ENCODE peak calls at places on chromosomes 3 and 15, in ten cellular contexts. T is kidney, W is IMR-90, D is A549, O is cardiac muscle cell, J is GM12878, M is OCI-LY7, F is breast epithelium, K is thoracic aorta, R is fibroblast of lung. N is an unnamed sample. For H3K9me3, the result is how much of the 10 kb centered on the place peaks cover.

GRCh38 chr3:186821429-186822367 is 15.4 kb upstream of the RFC4 start:
- DNase-seq in T (no peak), W (peak), D (no peak), O (peak), J (no peak), M (peak), F (no peak), K (no peak), R (peak), N (no peak)

GRCh38 chr15:67746022-67746421 is 79.3 kb upstream of the SKOR1 start:
- DNase-seq in T (no peak), W (peak), D (no peak), O (peak), J (no peak), M (no peak), F (no peak), K (no peak), R (no peak), N (no peak)

GRCh38 chr3:176992565-176992964 is 204.7 kb downstream of the TBL1XR1 start:
- DNase-seq in T (no peak), W (no peak), D (no peak), O (no peak), J (no peak), M (no peak), F (no peak), K (no peak), R (no peak), N (no peak)

GRCh38 chr15:35738370-35738769 is 192.4 kb upstream of the DPH6 start:
- DNase-seq in T (no peak), W (peak), D (no peak), O (peak), J (no peak), M (no peak), F (no peak), K (no peak), R (peak), N (no peak)

GRCh38 chr15:65087411-65087810 is 10.9 kb downstream of the KBTBD13 start:
- DNase-seq in T (no peak), W (no peak), D (no peak), O (no peak), J (no peak), M (no peak), F (no peak), K (no peak), R (no peak), N (no peak)

GRCh38 chr3:3705090-3705775 is 94.0 kb upstream of the LRRN1 start:
- DNase-seq in T (no peak), W (no peak), D (no peak), O (no peak), J (no peak), M (no peak), F (no peak), K (no peak), R (peak), N (no peak)

GRCh38 chr3:63167113-63167512 is 111.0 kb upstream of the SYNPR start:
- DNase-seq in T (no peak), W (no peak), D (no peak), O (no peak), J (no peak), M (no peak), F (no peak), K (no peak), R (no peak), N (no peak)

GRCh38 chr3:156718622-156719300 is 44.4 kb downstream of the TIPARP start:
- DNase-seq in T (no peak), W (peak), D (no peak), O (no peak), J (no peak), M (no peak), F (no peak), K (no peak), R (peak), N (no peak)

GRCh38 chr3:32239638-32240550 is 1.4 kb downstream of the CMTM8 start:
- DNase-seq in T (no peak), W (no peak), D (peak), O (peak), J (no peak), M (peak), F (no peak), K (no peak), R (no peak), N (peak)

GRCh38 chr3:127233371-127233770 is 40.4 kb downstream of the PRR23E start:
- DNase-seq in T (no peak), W (no peak), D (no peak), O (peak), J (no peak), M (peak), F (no peak), K (no peak), R (no peak), N (no peak)

GRCh38 chr3:39362177-39362576 is 21.0 kb upstream of the SLC25A38 start:
- DNase-seq in T (no peak), W (no peak), D (no peak), O (peak), J (no peak), M (no peak), F (no peak), K (no peak), R (no peak), N (no peak)

GRCh38 chr3:109127533-109127932 is 9.0 kb upstream of the C3orf85 start:
- DNase-seq in T (no peak), W (no peak), D (no peak), O (no peak), J (no peak), M (no peak), F (no peak), K (no peak), R (no peak), N (no peak)

GRCh38 chr3:50302095-50303037 is 1.0 kb downstream of the HYAL1 start:
- DNase-seq in T (no peak), W (no peak), D (no peak), O (no peak), J (no peak), M (no peak), F (no peak), K (no peak), R (no peak), N (no peak)

GRCh38 chr3:6860911-6861330 is at the start of gene GRM7:
- DNase-seq in T (no peak), W (no peak), D (no peak), O (no peak), J (no peak), M (no peak), F (no peak), K (no peak), R (peak), N (no peak)

GRCh38 chr3:66744986-66745385 is 244.2 kb upstream of the LRIG1 start:
- DNase-seq in T (no peak), W (peak), D (no peak), O (no peak), J (no peak), M (no peak), F (no peak), K (no peak), R (peak), N (no peak)

GRCh38 chr15:89087066-89087829 is 1.0 kb upstream of the ABHD2 start:
- DNase-seq in T (no peak), W (no peak), D (no peak), O (no peak), J (no peak), M (no peak), F (no peak), K (no peak), R (no peak), N (no peak)

GRCh38 chr3:10744098-10744465 is 71.9 kb upstream of the SLC6A11 start:
- DNase-seq in T (no peak), W (no peak), D (no peak), O (no peak), J (no peak), M (peak), F (no peak), K (no peak), R (no peak), N (no peak)

GRCh38 chr3:146199762-146200161 is 38.8 kb upstream of the PLOD2 start:
- DNase-seq in T (no peak), W (no peak), D (no peak), O (no peak), J (no peak), M (no peak), F (no peak), K (no peak), R (no peak), N (no peak)

GRCh38 chr15:63421433-63421832 is 39.8 kb upstream of the CA12 start:
- DNase-seq in T (no peak), W (no peak), D (no peak), O (no peak), J (no peak), M (no peak), F (no peak), K (no peak), R (no peak), N (no peak)

GRCh38 chr15:85692873-85693272 is 101.9 kb downstream of the KLHL25 start:
- DNase-seq in T (no peak), W (no peak), D (no peak), O (no peak), J (peak), M (peak), F (no peak), K (no peak), R (no peak), N (no peak)

GRCh38 chr3:42236611-42237010 is 29.4 kb downstream of the CCK start:
- DNase-seq in T (no peak), W (no peak), D (no peak), O (no peak), J (no peak), M (no peak), F (no peak), K (no peak), R (no peak), N (no peak)

DNA sequence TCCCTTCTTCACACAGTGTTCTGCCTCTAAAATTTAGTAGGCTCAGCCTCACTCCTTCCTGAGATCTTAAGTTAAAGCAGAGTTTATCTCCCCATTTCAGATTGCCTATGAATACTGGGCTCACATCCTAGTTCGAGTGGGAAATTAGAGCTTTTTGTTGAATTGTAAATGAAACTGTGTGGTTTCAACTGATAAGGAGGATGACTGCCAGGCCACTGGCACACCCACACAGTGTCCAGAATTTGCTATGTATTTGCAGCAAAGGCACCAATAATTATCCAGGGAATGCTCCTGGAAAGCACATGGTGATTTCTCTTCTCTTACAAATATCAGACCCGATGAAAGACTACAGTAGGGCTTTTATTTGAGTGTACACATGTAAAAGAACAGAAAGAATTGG is 308.1 kb upstream of the COL8A1 start:
- DNase-seq in T (no peak), W (peak), D (no peak), O (peak), J (no peak), M (no peak), F (no peak), K (no peak), R (peak), N (no peak)
- TF ChIP-seq CTCF in T (no peak), W (no peak), D (no peak), O (no peak), J (no peak), M (no peak), F (no peak), K (no peak), R (no peak), N (no peak)

GRCh38 chr15:78540135-78540954 is at the start of gene PSMA4:
- DNase-seq in T (peak), W (peak), D (peak), O (peak), J (peak), M (peak), F (peak), K (peak), R (peak), N (peak)
- H3K27ac ChIP-seq in T (peak), W (peak), D (peak), O (peak), J (peak), M (peak), F (peak), K (peak), R (peak), N (peak)

DNA sequence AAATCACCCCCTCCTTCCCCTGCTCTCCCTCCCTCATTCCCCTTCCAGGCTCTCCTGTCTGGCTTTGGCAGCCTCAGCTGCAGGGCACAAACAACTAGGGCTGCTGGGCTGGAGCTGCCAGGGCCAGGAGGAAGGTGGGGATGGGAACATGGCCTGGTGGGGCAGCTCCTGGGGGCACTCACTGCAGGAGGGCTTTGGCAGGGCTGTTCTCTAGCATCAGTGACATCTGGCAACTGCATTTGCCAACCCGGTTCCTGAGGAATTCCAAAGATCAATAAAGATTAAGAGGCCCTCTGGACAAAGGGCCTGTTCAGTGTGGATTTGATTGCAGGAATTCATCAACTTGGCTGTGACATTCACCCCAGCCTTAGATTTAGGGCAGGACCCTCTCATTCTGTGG is 334.4 kb upstream of the FRG2C start:
- DNase-seq in T (no peak), W (no peak), D (no peak), O (no peak), J (no peak), M (no peak), F (no peak), K (no peak), R (peak), N (no peak)
- H3K9me3 ChIP-seq in T (under half), W (under half), D (under half), O (under half), J (under half), M (under half), F (under half), K (under half), R (under half), N (under half)

GRCh38 chr3:144843099-144843498 is 871.5 kb downstream of the DIPK2A start:
- DNase-seq in T (no peak), W (no peak), D (no peak), O (no peak), J (no peak), M (no peak), F (no peak), K (no peak), R (no peak), N (no peak)
- TF ChIP-seq CTCF in T (no peak), W (no peak), D (no peak), O (no peak), J (no peak), M (no peak), F (no peak), K (no peak), R (peak), N (no peak)

GRCh38 chr15:98955980-98956723 is 51.4 kb downstream of the PGPEP1L start:
- DNase-seq in T (no peak), W (no peak), D (no peak), O (no peak), J (no peak), M (no peak), F (no peak), K (no peak), R (no peak), N (no peak)
- H3K27ac ChIP-seq in T (no peak), W (no peak), D (no peak), O (no peak), J (no peak), M (no peak), F (peak), K (peak), R (no peak), N (no peak)

DNA sequence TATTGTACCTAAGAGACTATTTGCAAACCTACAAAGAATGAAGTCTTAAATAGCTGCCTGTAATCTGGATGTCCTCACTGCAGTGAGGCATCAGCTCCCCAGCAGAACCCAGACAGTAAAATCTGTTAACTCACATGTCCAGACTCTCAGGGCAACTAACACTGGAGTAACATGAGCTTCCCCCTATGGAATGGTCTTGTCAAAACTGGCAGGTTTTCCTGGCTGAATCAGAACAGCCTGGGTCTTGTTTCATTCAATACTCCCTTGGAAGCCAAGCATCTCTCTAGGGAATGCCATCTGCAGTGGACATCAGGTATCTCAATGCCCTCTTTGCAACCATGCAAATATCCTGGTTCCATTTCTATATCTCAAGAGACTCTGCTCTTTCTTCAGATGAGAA is 24.4 kb downstream of the PTPN9 start:
- DNase-seq in T (no peak), W (peak), D (no peak), O (peak), J (no peak), M (no peak), F (no peak), K (no peak), R (peak), N (no peak)
- H3K9me3 ChIP-seq in T (under half), W (under half), D (under half), O (under half), J (under half), M (under half), F (under half), K (under half), R (under half), N (under half)

DNA sequence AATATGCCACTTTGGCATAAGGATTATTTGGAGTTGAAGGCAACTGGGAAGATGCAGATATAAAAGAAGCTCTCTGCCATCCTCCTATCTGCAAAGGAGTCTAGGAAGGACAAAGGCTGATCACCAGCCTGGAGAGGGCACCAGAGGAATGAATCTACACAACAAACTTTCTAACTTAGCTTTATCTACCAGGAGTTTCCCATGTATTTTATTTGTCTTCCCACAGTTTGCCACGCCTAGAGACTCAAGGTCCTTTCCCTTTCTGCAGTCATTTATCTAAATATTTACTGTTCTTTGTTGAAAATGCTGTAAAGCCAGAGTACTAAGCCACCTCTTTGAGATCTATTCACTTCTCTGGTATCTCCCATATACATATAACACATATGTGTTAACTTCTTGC is 32.2 kb downstream of the GPR176 start:
- DNase-seq in T (no peak), W (peak), D (peak), O (peak), J (no peak), M (peak), F (no peak), K (no peak), R (peak), N (no peak)
- TF ChIP-seq CTCF in T (peak), W (peak), D (peak), O (peak), J (peak), M (peak), F (no peak), K (no peak), R (peak), N (no peak)

DNA sequence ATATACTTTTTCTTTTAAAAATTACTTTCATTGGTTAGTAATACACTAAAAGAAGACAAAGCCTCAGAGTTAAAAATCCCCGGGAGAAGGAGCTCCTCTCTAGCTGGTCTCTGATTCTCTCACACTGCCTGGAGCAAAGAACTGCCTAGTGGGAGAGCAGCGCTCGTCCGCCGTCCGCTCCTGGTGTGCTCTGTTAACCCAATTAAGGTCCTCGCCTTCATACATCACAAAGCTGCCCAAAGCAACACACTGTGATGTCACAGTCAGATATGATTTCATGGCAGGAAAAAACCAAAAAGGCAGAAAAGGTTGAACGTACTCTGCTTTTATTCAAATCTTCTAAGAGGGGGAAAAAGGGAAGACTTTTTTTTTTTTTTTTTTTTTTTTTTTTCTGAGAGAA is 114.9 kb downstream of the TIGIT start:
- DNase-seq in T (no peak), W (no peak), D (no peak), O (no peak), J (no peak), M (no peak), F (no peak), K (no peak), R (peak), N (no peak)
- H3K27ac ChIP-seq in T (no peak), W (no peak), D (no peak), O (no peak), J (no peak), M (no peak), F (peak), K (no peak), R (peak), N (no peak)

GRCh38 chr3:112856537-112856936 is 9.9 kb upstream of the CD200R1L start:
- DNase-seq in T (no peak), W (no peak), D (no peak), O (no peak), J (no peak), M (peak), F (no peak), K (no peak), R (peak), N (no peak)
- H3K9me3 ChIP-seq in T (under half), W (under half), D (under half), O (under half), J (under half), M (under half), F (under half), K (under half), R (under half), N (under half)